ENCODE peak calls at places on chromosomes 5 and 9, in six cellular contexts. One of them, this sample, is unnamed.
A peak's percentile ranks its signal among the peaks of the same experiment; 100 is the strongest.

GRCh38 chr9:114319147-114319546 is 3.8 kb upstream of the ORM1 start:
- DNase-seq in stimulated activated CD8-positive, alpha-beta memory T cell treated with anti-CD3 and anti-CD28 coated beads, Interleukin-2, amount 100 ng/mL, for 48 hours: no peak
- DNase-seq in NCI-H82: peak; percentile 14
- DNase-seq in A549: no peak
- DNase-seq in natural killer cell: no peak
- DNase-seq in GOT3: no peak
- DNase-seq in this sample: no peak

GRCh38 chr5:170937072-170937471 is 75.3 kb downstream of the RANBP17 start:
- DNase-seq in GOT3: no peak
- DNase-seq in NCI-H82: no peak
- DNase-seq in stimulated activated CD8-positive, alpha-beta memory T cell treated with anti-CD3 and anti-CD28 coated beads, Interleukin-2, amount 100 ng/mL, for 48 hours: no peak
- DNase-seq in natural killer cell: no peak
- DNase-seq in A549: no peak
- DNase-seq in this sample: no peak

GRCh38 chr5:146751054-146751453 is 127.5 kb downstream of the PPP2R2B start:
- DNase-seq in A549: peak; percentile 7
- DNase-seq in natural killer cell: no peak
- DNase-seq in NCI-H82: peak; percentile 74
- DNase-seq in GOT3: no peak
- DNase-seq in stimulated activated CD8-positive, alpha-beta memory T cell treated with anti-CD3 and anti-CD28 coated beads, Interleukin-2, amount 100 ng/mL, for 48 hours: no peak
- DNase-seq in this sample: no peak

GRCh38 chr5:39130716-39131115 is 56.5 kb upstream of the RICTOR start:
- DNase-seq in GOT3: no peak
- DNase-seq in stimulated activated CD8-positive, alpha-beta memory T cell treated with anti-CD3 and anti-CD28 coated beads, Interleukin-2, amount 100 ng/mL, for 48 hours: no peak
- DNase-seq in natural killer cell: no peak
- DNase-seq in A549: no peak
- DNase-seq in NCI-H82: no peak
- DNase-seq in this sample: no peak

GRCh38 chr9:98118640-98119601 is at the start of gene TRIM14:
- DNase-seq in GOT3: no peak
- DNase-seq in stimulated activated CD8-positive, alpha-beta memory T cell treated with anti-CD3 and anti-CD28 coated beads, Interleukin-2, amount 100 ng/mL, for 48 hours: peak; percentile 61
- DNase-seq in natural killer cell: peak; percentile 55
- DNase-seq in NCI-H82: peak; percentile 26
- DNase-seq in A549: peak; percentile 47
- DNase-seq in this sample: no peak

GRCh38 chr9:116546711-116547581 is 140.2 kb upstream of the TRIM32 start:
- DNase-seq in NCI-H82: no peak
- DNase-seq in A549: peak; percentile 71
- DNase-seq in GOT3: no peak
- DNase-seq in stimulated activated CD8-positive, alpha-beta memory T cell treated with anti-CD3 and anti-CD28 coated beads, Interleukin-2, amount 100 ng/mL, for 48 hours: no peak
- DNase-seq in natural killer cell: no peak
- DNase-seq in this sample: no peak

GRCh38 chr5:89289604-89290003 is 406.6 kb upstream of the MEF2C start:
- DNase-seq in GOT3: no peak
- DNase-seq in natural killer cell: no peak
- DNase-seq in A549: no peak
- DNase-seq in stimulated activated CD8-positive, alpha-beta memory T cell treated with anti-CD3 and anti-CD28 coated beads, Interleukin-2, amount 100 ng/mL, for 48 hours: no peak
- DNase-seq in NCI-H82: no peak
- DNase-seq in this sample: no peak

GRCh38 chr5:137367951-137368350 is 131.2 kb downstream of the SPOCK1 start:
- DNase-seq in A549: no peak
- DNase-seq in NCI-H82: peak; percentile 32
- DNase-seq in GOT3: no peak
- DNase-seq in natural killer cell: no peak
- DNase-seq in stimulated activated CD8-positive, alpha-beta memory T cell treated with anti-CD3 and anti-CD28 coated beads, Interleukin-2, amount 100 ng/mL, for 48 hours: no peak
- DNase-seq in this sample: no peak

GRCh38 chr9:42852133-42852532 is 668.7 kb downstream of the SPATA31A6 start:
- DNase-seq in stimulated activated CD8-positive, alpha-beta memory T cell treated with anti-CD3 and anti-CD28 coated beads, Interleukin-2, amount 100 ng/mL, for 48 hours: no peak
- DNase-seq in A549: peak; percentile 73
- DNase-seq in natural killer cell: peak; percentile 48
- DNase-seq in NCI-H82: peak; percentile 69
- DNase-seq in GOT3: no peak
- DNase-seq in this sample: no peak

GRCh38 chr5:77295863-77296378 is 85.4 kb downstream of the PDE8B start:
- DNase-seq in GOT3: no peak
- DNase-seq in A549: no peak
- DNase-seq in natural killer cell: no peak
- DNase-seq in NCI-H82: no peak
- DNase-seq in stimulated activated CD8-positive, alpha-beta memory T cell treated with anti-CD3 and anti-CD28 coated beads, Interleukin-2, amount 100 ng/mL, for 48 hours: no peak
- DNase-seq in this sample: no peak

GRCh38 chr9:132367613-132368305 is 13.0 kb upstream of the SETX start:
- DNase-seq in GOT3: no peak
- DNase-seq in NCI-H82: no peak
- DNase-seq in stimulated activated CD8-positive, alpha-beta memory T cell treated with anti-CD3 and anti-CD28 coated beads, Interleukin-2, amount 100 ng/mL, for 48 hours: no peak
- DNase-seq in natural killer cell: no peak
- DNase-seq in A549: no peak
- DNase-seq in this sample: no peak

GRCh38 chr5:134113908-134114875 is at the start of gene TCF7:
- DNase-seq in GOT3: peak; percentile 43
- DNase-seq in A549: peak; percentile 76
- DNase-seq in NCI-H82: peak; percentile 87
- DNase-seq in stimulated activated CD8-positive, alpha-beta memory T cell treated with anti-CD3 and anti-CD28 coated beads, Interleukin-2, amount 100 ng/mL, for 48 hours: peak; percentile 68
- DNase-seq in natural killer cell: peak; percentile 67
- DNase-seq in this sample: peak; percentile 26

GRCh38 chr9:113644321-113644720 is 180.8 kb downstream of the RGS3 start:
- DNase-seq in NCI-H82: no peak
- DNase-seq in GOT3: no peak
- DNase-seq in natural killer cell: no peak
- DNase-seq in stimulated activated CD8-positive, alpha-beta memory T cell treated with anti-CD3 and anti-CD28 coated beads, Interleukin-2, amount 100 ng/mL, for 48 hours: no peak
- DNase-seq in A549: no peak
- DNase-seq in this sample: no peak

GRCh38 chr9:93683331-93684134 is 107.1 kb downstream of the PHF2 start:
- DNase-seq in GOT3: no peak
- DNase-seq in A549: no peak
- DNase-seq in stimulated activated CD8-positive, alpha-beta memory T cell treated with anti-CD3 and anti-CD28 coated beads, Interleukin-2, amount 100 ng/mL, for 48 hours: no peak
- DNase-seq in NCI-H82: no peak
- DNase-seq in natural killer cell: no peak
- DNase-seq in this sample: no peak

GRCh38 chr5:95773325-95774059 is 42.4 kb downstream of the RHOBTB3 start:
- DNase-seq in GOT3: no peak
- DNase-seq in stimulated activated CD8-positive, alpha-beta memory T cell treated with anti-CD3 and anti-CD28 coated beads, Interleukin-2, amount 100 ng/mL, for 48 hours: no peak
- DNase-seq in NCI-H82: no peak
- DNase-seq in A549: peak; percentile 20
- DNase-seq in natural killer cell: peak; percentile 36
- DNase-seq in this sample: no peak

GRCh38 chr9:131467214-131467935 is 35.3 kb upstream of the POMT1 start:
- DNase-seq in GOT3: no peak
- DNase-seq in stimulated activated CD8-positive, alpha-beta memory T cell treated with anti-CD3 and anti-CD28 coated beads, Interleukin-2, amount 100 ng/mL, for 48 hours: no peak
- DNase-seq in NCI-H82: no peak
- DNase-seq in natural killer cell: no peak
- DNase-seq in A549: no peak
- DNase-seq in this sample: no peak

GRCh38 chr9:113361304-113362018 is 12.1 kb downstream of the BSPRY start:
- DNase-seq in GOT3: no peak
- DNase-seq in A549: no peak
- DNase-seq in stimulated activated CD8-positive, alpha-beta memory T cell treated with anti-CD3 and anti-CD28 coated beads, Interleukin-2, amount 100 ng/mL, for 48 hours: no peak
- DNase-seq in natural killer cell: no peak
- DNase-seq in NCI-H82: no peak
- DNase-seq in this sample: no peak

GRCh38 chr5:1494780-1495524 is 28.8 kb downstream of the LPCAT1 start:
- DNase-seq in NCI-H82: no peak
- DNase-seq in natural killer cell: peak; percentile 74
- DNase-seq in A549: no peak
- DNase-seq in GOT3: no peak
- DNase-seq in stimulated activated CD8-positive, alpha-beta memory T cell treated with anti-CD3 and anti-CD28 coated beads, Interleukin-2, amount 100 ng/mL, for 48 hours: peak; percentile 33
- DNase-seq in this sample: no peak

GRCh38 chr5:96817496-96817895 is 9.8 kb upstream of the ERAP1 start:
- DNase-seq in A549: no peak
- DNase-seq in natural killer cell: no peak
- DNase-seq in stimulated activated CD8-positive, alpha-beta memory T cell treated with anti-CD3 and anti-CD28 coated beads, Interleukin-2, amount 100 ng/mL, for 48 hours: no peak
- DNase-seq in NCI-H82: no peak
- DNase-seq in GOT3: no peak
- DNase-seq in this sample: no peak

GRCh38 chr5:151239237-151239861 is 13.6 kb upstream of the GM2A start:
- DNase-seq in A549: peak; percentile 60
- DNase-seq in GOT3: peak; percentile 27
- DNase-seq in natural killer cell: peak; percentile 64
- DNase-seq in NCI-H82: no peak
- DNase-seq in stimulated activated CD8-positive, alpha-beta memory T cell treated with anti-CD3 and anti-CD28 coated beads, Interleukin-2, amount 100 ng/mL, for 48 hours: peak; percentile 49
- DNase-seq in this sample: no peak

GRCh38 chr9:14687042-14687719 is 6.1 kb downstream of the ZDHHC21 start:
- DNase-seq in NCI-H82: no peak
- DNase-seq in natural killer cell: no peak
- DNase-seq in A549: no peak
- DNase-seq in stimulated activated CD8-positive, alpha-beta memory T cell treated with anti-CD3 and anti-CD28 coated beads, Interleukin-2, amount 100 ng/mL, for 48 hours: no peak
- DNase-seq in GOT3: no peak
- DNase-seq in this sample: no peak

GRCh38 chr5:135831439-135832262 is 2.8 kb upstream of the SLC25A48 start:
- DNase-seq in A549: no peak
- DNase-seq in NCI-H82: no peak
- DNase-seq in natural killer cell: no peak
- DNase-seq in GOT3: no peak
- DNase-seq in stimulated activated CD8-positive, alpha-beta memory T cell treated with anti-CD3 and anti-CD28 coated beads, Interleukin-2, amount 100 ng/mL, for 48 hours: no peak
- DNase-seq in this sample: no peak

GRCh38 chr5:56078271-56078670 is 83.5 kb upstream of the IL6ST start:
- DNase-seq in GOT3: no peak
- DNase-seq in stimulated activated CD8-positive, alpha-beta memory T cell treated with anti-CD3 and anti-CD28 coated beads, Interleukin-2, amount 100 ng/mL, for 48 hours: no peak
- DNase-seq in A549: no peak
- DNase-seq in NCI-H82: no peak
- DNase-seq in natural killer cell: no peak
- DNase-seq in this sample: no peak

GRCh38 chr5:137318027-137318426 is 181.1 kb downstream of the SPOCK1 start:
- DNase-seq in GOT3: no peak
- DNase-seq in A549: no peak
- DNase-seq in natural killer cell: no peak
- DNase-seq in stimulated activated CD8-positive, alpha-beta memory T cell treated with anti-CD3 and anti-CD28 coated beads, Interleukin-2, amount 100 ng/mL, for 48 hours: no peak
- DNase-seq in NCI-H82: no peak
- DNase-seq in this sample: no peak

GRCh38 chr9:27665121-27665520 is 91.8 kb upstream of the C9orf72 start:
- DNase-seq in natural killer cell: no peak
- DNase-seq in A549: no peak
- DNase-seq in stimulated activated CD8-positive, alpha-beta memory T cell treated with anti-CD3 and anti-CD28 coated beads, Interleukin-2, amount 100 ng/mL, for 48 hours: no peak
- DNase-seq in GOT3: no peak
- DNase-seq in NCI-H82: no peak
- DNase-seq in this sample: no peak

GRCh38 chr5:131525805-131526204 is 109.2 kb downstream of the RAPGEF6 start:
- DNase-seq in GOT3: no peak
- DNase-seq in A549: no peak
- DNase-seq in stimulated activated CD8-positive, alpha-beta memory T cell treated with anti-CD3 and anti-CD28 coated beads, Interleukin-2, amount 100 ng/mL, for 48 hours: no peak
- DNase-seq in natural killer cell: no peak
- DNase-seq in NCI-H82: no peak
- DNase-seq in this sample: no peak

GRCh38 chr5:6752236-6752635 is 39.0 kb downstream of the TENT4A start:
- DNase-seq in NCI-H82: no peak
- DNase-seq in GOT3: no peak
- DNase-seq in stimulated activated CD8-positive, alpha-beta memory T cell treated with anti-CD3 and anti-CD28 coated beads, Interleukin-2, amount 100 ng/mL, for 48 hours: no peak
- DNase-seq in A549: no peak
- DNase-seq in natural killer cell: no peak
- DNase-seq in this sample: no peak